ENCODE peak calls at places on chromosome 17, in four cellular contexts. Z, M, Q and U are unnamed samples.
A peak's percentile ranks its signal among the peaks of the same experiment; 100 is the strongest.

GRCh38 chr17:63702223-63702577 is 2.3 kb upstream of the LIMD2 start:
- DNase-seq in M (no peak), Z (peak; percentile 50), Q (peak; percentile 83), U (no peak)

GRCh38 chr17:6472517-6472916 is 28.3 kb downstream of the PIMREG start:
- DNase-seq in M (no peak), Z (no peak), Q (peak; percentile 52), U (no peak)

GRCh38 chr17:44071198-44071520 is 624 bp downstream of the G6PC3 start:
- DNase-seq in Z (no peak), M (peak; percentile 34), Q (no peak), U (no peak)

GRCh38 chr17:78458739-78459335 is 80.4 kb downstream of the PGS1 start:
- DNase-seq in M (no peak), Z (no peak), Q (peak; percentile 73), U (no peak)

GRCh38 chr17:66491213-66491612 is 188.8 kb downstream of the PRKCA start:
- DNase-seq in Q (no peak), Z (no peak), M (no peak), U (no peak)

GRCh38 chr17:27762527-27763305 is 37.6 kb downstream of the NOS2 start:
- DNase-seq in Z (peak; percentile 45), Q (peak; percentile 39), M (no peak), U (no peak)

GRCh38 chr17:18854956-18855355 is 3.0 kb upstream of the PRPSAP2 start:
- DNase-seq in Q (no peak), M (no peak), Z (no peak), U (no peak)

GRCh38 chr17:58969156-58969555 is 137.5 kb downstream of the TRIM37 start:
- DNase-seq in Z (no peak), Q (no peak), M (no peak), U (no peak)

GRCh38 chr17:80802626-80803450 is 188.8 kb upstream of the CHMP6 start:
- DNase-seq in M (no peak), Z (no peak), Q (peak; percentile 57), U (no peak)

GRCh38 chr17:80807882-80808281 is 183.8 kb upstream of the CHMP6 start:
- DNase-seq in Q (no peak), M (no peak), Z (no peak), U (no peak)

DNA sequence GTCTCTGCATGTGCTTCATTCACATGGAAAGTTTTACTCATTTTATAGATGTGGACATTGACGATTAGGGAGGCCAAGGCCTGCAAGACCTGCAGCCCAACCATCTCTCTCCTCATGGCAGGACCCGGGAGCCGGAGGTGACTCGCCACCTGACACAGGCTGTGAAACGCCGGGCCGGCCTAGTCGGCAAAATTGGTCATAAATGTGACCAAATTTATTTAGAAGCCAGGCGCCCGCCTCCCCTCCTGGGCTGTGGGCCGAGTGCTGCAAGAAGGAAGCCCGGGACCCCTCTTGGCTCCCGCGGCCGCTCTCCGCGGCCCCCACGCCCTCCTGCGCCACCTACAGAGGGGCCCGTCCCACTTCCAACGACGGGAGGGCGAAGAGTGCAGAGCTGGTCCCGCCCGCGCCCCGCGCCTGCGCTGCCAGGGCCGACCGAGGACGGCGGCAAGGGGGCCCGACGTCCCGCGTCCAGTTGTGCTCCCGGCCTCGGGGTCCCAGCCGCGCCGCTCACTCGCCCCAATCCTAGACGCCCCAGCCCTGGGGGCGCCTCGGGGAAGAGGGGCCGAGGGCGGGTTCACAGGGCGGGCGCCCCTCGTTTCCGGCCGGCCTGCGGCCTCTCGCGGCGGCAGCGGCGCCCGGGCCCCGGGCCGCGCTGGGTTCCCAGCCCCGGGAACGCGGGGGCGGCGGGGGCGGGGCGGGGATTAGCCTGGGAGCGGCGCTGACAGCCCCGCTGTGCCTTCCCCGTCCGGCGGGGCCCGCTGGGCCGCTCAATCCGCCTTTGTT is 47.5 kb downstream of the WNT3 start:
- DNase-seq in Q (peak; percentile 83), M (no peak), Z (peak; percentile 51), U (no peak)
- TF ChIP-seq CTCF in Q (no peak), M (no peak), Z (no peak), U (no peak)

DNA sequence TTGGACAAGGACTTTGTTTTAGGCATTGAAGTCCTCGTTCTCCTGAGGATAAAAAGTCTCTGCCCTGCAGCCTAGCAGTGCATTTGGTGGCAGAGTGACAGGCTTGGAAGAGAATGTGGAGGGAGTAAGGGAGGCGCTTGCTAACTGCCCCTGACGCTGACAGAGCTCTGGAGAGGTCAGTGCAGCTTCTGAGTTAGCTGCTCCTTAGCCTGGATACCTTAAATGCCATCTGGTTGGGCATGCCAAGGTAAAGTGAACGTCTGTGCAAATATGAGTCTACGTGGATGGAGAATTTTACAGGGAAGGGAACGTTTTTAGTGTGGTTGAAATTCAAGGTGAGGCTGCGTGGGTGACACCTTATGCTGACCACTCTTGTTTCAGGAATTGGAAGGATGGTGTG is 44.4 kb downstream of the SEC14L1 start:
- DNase-seq in M (no peak), Q (no peak), Z (no peak), U (no peak)
- H3K4me1 ChIP-seq in M (peaks cover 41% of the 10 kb centered on the region), Q (peaks cover 19% of the 10 kb centered on the region), Z (no peaks in the 10 kb centered on the region), U (peaks cover 17% of the 10 kb centered on the region)

DNA sequence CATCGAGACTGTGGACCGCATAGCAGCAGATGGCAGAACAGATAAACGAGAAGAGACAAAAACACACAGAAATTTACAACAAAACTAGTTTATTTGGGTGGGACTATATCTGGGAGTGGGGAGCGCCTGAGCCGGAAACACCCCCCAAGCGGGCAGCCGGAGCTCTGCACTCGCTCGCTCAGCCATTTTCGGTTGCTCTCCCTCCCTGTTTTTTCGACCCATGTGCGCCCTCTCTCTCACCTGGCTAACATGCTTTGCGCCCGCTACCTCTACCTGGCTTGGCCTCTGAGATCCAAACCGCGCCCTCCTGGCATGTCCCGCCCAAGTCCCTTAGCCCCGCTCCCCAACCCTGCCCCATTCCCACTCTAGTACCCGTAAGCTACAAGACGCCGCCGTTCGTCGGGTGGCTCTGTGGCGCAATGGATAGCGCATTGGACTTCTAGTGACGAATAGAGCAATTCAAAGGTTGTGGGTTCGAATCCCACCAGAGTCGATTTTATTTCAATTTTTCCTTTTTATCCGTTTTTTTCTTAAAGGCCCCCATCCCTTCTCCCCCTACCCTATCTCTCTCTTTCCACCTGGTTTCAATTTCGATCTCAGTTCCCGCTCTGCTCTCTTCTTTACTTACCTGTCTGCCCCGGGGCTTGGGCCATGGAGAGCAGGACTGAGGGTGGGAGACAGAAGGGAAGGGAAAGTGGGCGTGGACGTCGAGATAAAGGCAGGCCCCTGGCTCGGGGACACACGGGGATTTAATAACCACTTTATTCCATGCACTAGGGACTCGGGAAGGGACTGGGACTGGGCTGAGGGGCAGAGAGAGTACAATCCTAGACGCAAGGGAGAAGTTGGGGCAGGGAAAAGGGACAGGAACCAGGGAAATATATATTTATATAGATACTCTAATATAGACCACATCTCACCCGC is 2.5 kb upstream of the ALOXE3 start:
- DNase-seq in M (peak; percentile 41), Q (peak; percentile 86), Z (peak; percentile 64), U (peak; percentile 94)
- TF ChIP-seq CTCF in M (peak; percentile 12), Q (peak; percentile 13), Z (no peak), U (peak; percentile 13)

GRCh38 chr17:16968786-16969185 is 3.1 kb downstream of the TNFRSF13B start:
- DNase-seq in Q (no peak), Z (no peak), M (no peak), U (no peak)
- H3K4me1 ChIP-seq in Q (no peaks in the 10 kb centered on the region), Z (no peaks in the 10 kb centered on the region), M (no peaks in the 10 kb centered on the region), U (no peaks in the 10 kb centered on the region)